ENCODE peak calls at places on chromosomes 11 and 22, in seven cellular contexts. O is neural progenitor cell, K is spleen, Q is tibial artery, S is transverse colon, W is kidney epithelial cell, E is astrocyte of the cerebellum. Y is an unnamed sample.

GRCh38 chr22:42972592-42973535 is 42.1 kb downstream of the PACSIN2 start:
- DNase-seq in O (no peak), K (no peak), Q (no peak), S (peak), W (no peak), E (no peak), Y (no peak)

GRCh38 chr11:64396079-64396591 is 37.2 kb downstream of the RPS6KA4 start:
- DNase-seq in O (peak), K (no peak), Q (no peak), S (no peak), W (no peak), E (no peak), Y (no peak)

GRCh38 chr11:116882386-116882785 is 45.0 kb upstream of the APOA1 start:
- DNase-seq in O (no peak), K (no peak), Q (no peak), S (no peak), W (peak), E (peak), Y (no peak)

GRCh38 chr11:64926689-64927088 is 2.2 kb downstream of the PPP2R5B start:
- DNase-seq in O (no peak), K (no peak), Q (no peak), S (no peak), W (no peak), E (no peak), Y (no peak)

GRCh38 chr22:24937114-24937513 is 9.4 kb downstream of the LHFPL7 start:
- DNase-seq in O (peak), K (no peak), Q (no peak), S (no peak), W (no peak), E (no peak), Y (no peak)

GRCh38 chr11:78168539-78169477 is 19.6 kb downstream of the KCTD21 start:
- DNase-seq in O (no peak), K (no peak), Q (peak), S (peak), W (no peak), E (peak), Y (peak)

GRCh38 chr11:70473186-70473872 is 75.0 kb downstream of the CTTN start:
- DNase-seq in O (no peak), K (peak), Q (no peak), S (no peak), W (no peak), E (no peak), Y (no peak)

GRCh38 chr11:130553306-130553705 is 104.9 kb downstream of the ADAMTS15 start:
- DNase-seq in O (no peak), K (no peak), Q (no peak), S (no peak), W (no peak), E (peak), Y (no peak)

GRCh38 chr11:76162336-76163288 is 43.7 kb downstream of the WNT11 start:
- DNase-seq in O (no peak), K (peak), Q (no peak), S (no peak), W (no peak), E (no peak), Y (no peak)

GRCh38 chr11:72688929-72689328 is 14.7 kb upstream of the PDE2A start:
- DNase-seq in O (no peak), K (no peak), Q (no peak), S (no peak), W (no peak), E (no peak), Y (no peak)

GRCh38 chr22:19664951-19665783 is 49.1 kb upstream of the SEPTIN5 start:
- DNase-seq in O (no peak), K (no peak), Q (no peak), S (no peak), W (no peak), E (no peak), Y (no peak)

GRCh38 chr11:110513521-110514450 is 84.0 kb downstream of the FDX1 start:
- DNase-seq in O (no peak), K (no peak), Q (no peak), S (no peak), W (no peak), E (no peak), Y (no peak)

GRCh38 chr22:20604092-20604747 is 96.8 kb downstream of the MED15 start:
- DNase-seq in O (no peak), K (no peak), Q (no peak), S (no peak), W (no peak), E (no peak), Y (no peak)

GRCh38 chr11:25520459-25520858 is 811.5 kb upstream of the ANO3 start:
- DNase-seq in O (no peak), K (no peak), Q (no peak), S (no peak), W (no peak), E (no peak), Y (no peak)

GRCh38 chr11:36016263-36016662 is 72.4 kb downstream of the LDLRAD3 start:
- DNase-seq in O (no peak), K (no peak), Q (no peak), S (no peak), W (no peak), E (no peak), Y (no peak)

GRCh38 chr11:116170526-116171120 is 602.2 kb downstream of the BUD13 start:
- DNase-seq in O (no peak), K (no peak), Q (no peak), S (peak), W (no peak), E (no peak), Y (no peak)

GRCh38 chr11:28822596-28822995 is 714.4 kb downstream of the METTL15 start:
- DNase-seq in O (no peak), K (no peak), Q (no peak), S (no peak), W (no peak), E (no peak), Y (no peak)

GRCh38 chr22:39818050-39818449 is 75.5 kb downstream of the ENTHD1 start:
- DNase-seq in O (no peak), K (no peak), Q (no peak), S (no peak), W (no peak), E (peak), Y (no peak)

GRCh38 chr11:34209809-34210208 is 104.4 kb downstream of the NAT10 start:
- DNase-seq in O (peak), K (no peak), Q (no peak), S (no peak), W (no peak), E (no peak), Y (no peak)
- TF ChIP-seq CTCF in O (no peak), K (no peak), Q (no peak), S (no peak), W (no peak), E (no peak), Y (no peak)

GRCh38 chr22:31296258-31296657 is 4.0 kb upstream of the PIK3IP1 start:
- DNase-seq in O (no peak), K (no peak), Q (no peak), S (no peak), W (no peak), E (no peak), Y (no peak)
- H3K4me3 ChIP-seq in O (no peak), K (no peak), Q (no peak), S (no peak), W (no peak), E (no peak), Y (no peak)

GRCh38 chr11:11667056-11667455 is 45.3 kb upstream of the GALNT18 start:
- DNase-seq in O (no peak), K (no peak), Q (no peak), S (no peak), W (no peak), E (no peak), Y (no peak)
- TF ChIP-seq CTCF in O (no peak), K (no peak), Q (no peak), S (no peak), W (no peak), E (peak), Y (no peak)

DNA sequence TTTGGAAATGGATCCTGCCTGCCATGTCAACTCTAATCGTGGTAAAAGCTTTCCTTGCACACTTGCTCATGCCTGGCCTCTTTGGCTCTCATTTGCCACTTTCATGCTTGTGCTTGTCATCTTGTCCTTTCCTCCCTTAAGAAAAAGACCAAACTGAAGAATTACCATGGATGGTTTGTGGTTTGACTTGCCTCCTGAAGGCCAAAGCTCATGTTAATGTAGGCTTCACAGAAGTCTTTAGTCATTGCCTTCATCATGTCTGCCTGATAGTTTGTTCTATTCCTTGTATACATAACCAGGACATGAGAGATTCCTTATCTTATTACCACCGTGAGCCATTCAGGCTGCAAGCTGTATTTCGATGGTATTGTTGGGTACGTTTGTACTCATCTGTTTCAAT is 17.3 kb downstream of the TEAD1 start:
- DNase-seq in O (no peak), K (no peak), Q (no peak), S (no peak), W (no peak), E (no peak), Y (no peak)
- H3K4me3 ChIP-seq in O (no peak), K (no peak), Q (no peak), S (no peak), W (no peak), E (no peak), Y (no peak)

GRCh38 chr11:13535819-13536218 is 40.0 kb upstream of the PTH start:
- DNase-seq in O (peak), K (no peak), Q (no peak), S (no peak), W (no peak), E (no peak), Y (no peak)
- TF ChIP-seq CTCF in O (peak), K (no peak), Q (no peak), S (no peak), W (no peak), E (no peak), Y (no peak)